ENCODE peak calls at places on chromosomes 7 and 10, in seven cellular contexts. A is stimulated activated CD8-positive, alpha-beta memory T cell treated with anti-CD3 and anti-CD28 coated beads, Interleukin-2, amount 100 ng/mL, for 1 hour; R is fibroblast of pulmonary artery; M is fibroblast of the conjunctiva; W is stimulated activated CD4-positive, alpha-beta T cell treated with anti-CD3 and anti-CD28 coated beads, Interleukin-2, amount 100 ng/mL, for 48 hours; I is cardiac fibroblast; X is Ammon's horn. O is an unnamed sample.

GRCh38 chr7:90828601-90829000 is 232.5 kb downstream of the CDK14 start:
- DNase-seq in A (no peak), R (peak), M (no peak), W (no peak), I (no peak), X (no peak), O (no peak)

GRCh38 chr7:81079736-81080135 is 160.9 kb upstream of the SEMA3C start:
- DNase-seq in A (no peak), R (peak), M (no peak), W (no peak), I (peak), X (no peak), O (no peak)

GRCh38 chr7:130009848-130010688 is 41.1 kb downstream of the ZC3HC1 start:
- DNase-seq in A (no peak), R (peak), M (peak), W (no peak), I (peak), X (no peak), O (peak)

GRCh38 chr7:7177044-7177517 is 5.3 kb upstream of the C1GALT1 start:
- DNase-seq in A (no peak), R (peak), M (no peak), W (no peak), I (peak), X (no peak), O (no peak)

GRCh38 chr10:32958992-32959703 is 1.1 kb upstream of the ITGB1 start:
- DNase-seq in A (no peak), R (no peak), M (no peak), W (peak), I (no peak), X (no peak), O (no peak)

GRCh38 chr7:34104120-34104519 is 198.8 kb downstream of the BMPER start:
- DNase-seq in A (no peak), R (no peak), M (no peak), W (no peak), I (no peak), X (no peak), O (no peak)

GRCh38 chr10:89853796-89854195 is 152.4 kb downstream of the KIF20B start:
- DNase-seq in A (no peak), R (no peak), M (no peak), W (no peak), I (no peak), X (no peak), O (no peak)

GRCh38 chr10:97731346-97732051 is 5.4 kb upstream of the ZFYVE27 start:
- DNase-seq in A (peak), R (peak), M (peak), W (peak), I (peak), X (peak), O (peak)

GRCh38 chr10:119284679-119285096 is 77.3 kb downstream of the GRK5 start:
- DNase-seq in A (no peak), R (no peak), M (no peak), W (no peak), I (no peak), X (no peak), O (peak)

GRCh38 chr7:134528749-134529148 is 1.4 kb downstream of the AKR1B10 start:
- DNase-seq in A (no peak), R (no peak), M (no peak), W (no peak), I (no peak), X (no peak), O (no peak)

GRCh38 chr7:37557810-37558209 is 109.1 kb upstream of the ELMO1 start:
- DNase-seq in A (no peak), R (no peak), M (no peak), W (no peak), I (no peak), X (no peak), O (no peak)

O was measured in aorta.